ENCODE peak calls at places on chromosomes 12 and 14, in five cellular contexts. N is PC-3, L is endodermal cell, H is H9, M is mesenchymal stem cell. R is an unnamed sample. For H3K4me1, the result is how much of the 10 kb centered on the place peaks cover.

GRCh38 chr12:67748761-67749075 is 100.2 kb downstream of the DYRK2 start:
- DNase-seq in N (peak), H (no peak), L (no peak), M (no peak), R (peak)

GRCh38 chr12:22474970-22475720 is 69.2 kb downstream of the C2CD5 start:
- DNase-seq in M (no peak), N (no peak), L (no peak), H (no peak), R (no peak)

GRCh38 chr12:75953312-75953906 is 78.2 kb downstream of the PHLDA1 start:
- DNase-seq in M (peak), L (no peak), H (no peak), N (peak), R (peak)

GRCh38 chr12:88420460-88420859 is 159.8 kb downstream of the KITLG start:
- DNase-seq in M (peak), N (peak), H (no peak), L (no peak), R (peak)

GRCh38 chr12:94240171-94240570 is 91.8 kb downstream of the PLXNC1 start:
- DNase-seq in N (no peak), M (no peak), L (no peak), H (no peak), R (no peak)

GRCh38 chr14:44767646-44768173 is 194.0 kb downstream of the KLHL28 start:
- DNase-seq in M (no peak), L (peak), H (no peak), N (peak), R (no peak)

GRCh38 chr14:71665157-71665556 is 267.1 kb upstream of the RGS6 start:
- DNase-seq in H (no peak), L (no peak), M (peak), N (peak), R (peak)

GRCh38 chr14:52313903-52314481 is at the start of gene PTGER2:
- DNase-seq in H (peak), L (peak), M (peak), N (peak), R (peak)

GRCh38 chr12:89098390-89099102 is 253.8 kb downstream of the DUSP6 start:
- DNase-seq in M (peak), L (peak), H (peak), N (no peak), R (peak)

GRCh38 chr14:99230271-99231141 is 41.5 kb downstream of the BCL11B start:
- DNase-seq in N (no peak), M (no peak), H (peak), L (peak), R (peak)

GRCh38 chr12:105562727-105563072 is 232.2 kb downstream of the C12orf75 start:
- DNase-seq in H (no peak), M (no peak), L (no peak), N (no peak), R (no peak)

GRCh38 chr14:100417466-100417865 is 94.3 kb downstream of the SLC25A47 start:
- DNase-seq in L (peak), H (peak), M (peak), N (peak), R (peak)

GRCh38 chr14:100816950-100817901 is 8.7 kb upstream of the MEG3 start:
- DNase-seq in M (no peak), H (no peak), N (no peak), L (peak), R (no peak)

GRCh38 chr12:112266473-112266872 is 115.8 kb downstream of the HECTD4 start:
- DNase-seq in M (no peak), H (no peak), N (no peak), L (no peak), R (no peak)

GRCh38 chr14:65444230-65444629 is 31.7 kb downstream of the FUT8 start:
- DNase-seq in M (no peak), H (no peak), N (peak), L (no peak), R (no peak)

GRCh38 chr12:86774841-86775386 is 518.7 kb upstream of the MGAT4C start:
- DNase-seq in L (no peak), N (peak), M (peak), H (no peak), R (peak)

GRCh38 chr12:132270969-132271754 is 58.2 kb downstream of the GALNT9 start:
- DNase-seq in N (no peak), L (no peak), M (no peak), H (no peak), R (no peak)

GRCh38 chr14:35247777-35248475 is 44.3 kb upstream of the PSMA6 start:
- DNase-seq in M (peak), L (no peak), N (no peak), H (no peak), R (peak)

GRCh38 chr14:76961631-76962302 is 66.7 kb downstream of the IRF2BPL start:
- DNase-seq in N (peak), M (peak), L (peak), H (peak), R (peak)

GRCh38 chr14:76958020-76958965 is 70.2 kb downstream of the IRF2BPL start:
- DNase-seq in L (no peak), H (no peak), M (peak), N (no peak), R (no peak)

GRCh38 chr14:76956253-76957090 is 72.0 kb downstream of the IRF2BPL start:
- DNase-seq in L (peak), H (peak), M (peak), N (peak), R (peak)

GRCh38 chr14:76957224-76957881 is 71.2 kb downstream of the IRF2BPL start:
- DNase-seq in H (no peak), N (no peak), M (peak), L (peak), R (peak)

GRCh38 chr14:76958975-76959710 is 69.4 kb downstream of the IRF2BPL start:
- DNase-seq in H (no peak), N (peak), L (no peak), M (peak), R (peak)
- H3K4me1 ChIP-seq in H (under half), N (half or more), L (under half), M (half or more), R (half or more)

GRCh38 chr14:39428118-39428517 is 4.1 kb downstream of the FBXO33 start:
- DNase-seq in M (no peak), N (no peak), H (no peak), L (no peak), R (no peak)

GRCh38 chr14:39423793-39424192 is 8.4 kb downstream of the FBXO33 start:
- DNase-seq in N (no peak), H (no peak), L (no peak), M (no peak), R (no peak)

GRCh38 chr14:39422243-39422642 is 10.0 kb downstream of the FBXO33 start:
- DNase-seq in M (no peak), H (no peak), L (no peak), N (no peak), R (no peak)

GRCh38 chr14:39426605-39427004 is 5.6 kb downstream of the FBXO33 start:
- DNase-seq in M (peak), L (no peak), H (no peak), N (peak), R (peak)

DNA sequence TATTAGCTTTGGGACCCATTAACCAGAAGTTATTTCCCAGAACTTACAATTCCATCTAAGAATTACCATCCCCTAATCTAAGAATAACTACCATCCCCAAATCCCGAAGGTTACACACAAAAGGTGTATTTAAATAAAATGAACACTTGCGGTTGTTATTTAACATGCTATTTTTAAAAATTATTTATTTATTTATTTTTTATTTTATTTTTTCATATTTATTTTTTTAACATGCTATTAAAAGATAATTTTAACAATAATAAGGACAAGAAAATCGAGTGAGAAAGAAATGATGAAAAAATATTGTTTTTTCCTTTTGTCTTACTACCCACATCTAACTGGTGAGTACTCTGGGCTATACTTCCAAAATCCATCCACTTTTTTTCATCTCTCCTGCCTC is 6.3 kb downstream of the FBXO33 start:
- DNase-seq in M (no peak), L (no peak), H (no peak), N (no peak), R (no peak)
- H3K9ac ChIP-seq in M (peak), L (no peak), H (no peak), N (no peak), R (peak)

GRCh38 chr12:1690578-1691122 is at the start of gene ADIPOR2:
- DNase-seq in M (peak), L (peak), H (peak), N (peak), R (peak)
- H3K4me1 ChIP-seq in M (under half), L (under half), H (under half), N (under half), R (under half)

DNA sequence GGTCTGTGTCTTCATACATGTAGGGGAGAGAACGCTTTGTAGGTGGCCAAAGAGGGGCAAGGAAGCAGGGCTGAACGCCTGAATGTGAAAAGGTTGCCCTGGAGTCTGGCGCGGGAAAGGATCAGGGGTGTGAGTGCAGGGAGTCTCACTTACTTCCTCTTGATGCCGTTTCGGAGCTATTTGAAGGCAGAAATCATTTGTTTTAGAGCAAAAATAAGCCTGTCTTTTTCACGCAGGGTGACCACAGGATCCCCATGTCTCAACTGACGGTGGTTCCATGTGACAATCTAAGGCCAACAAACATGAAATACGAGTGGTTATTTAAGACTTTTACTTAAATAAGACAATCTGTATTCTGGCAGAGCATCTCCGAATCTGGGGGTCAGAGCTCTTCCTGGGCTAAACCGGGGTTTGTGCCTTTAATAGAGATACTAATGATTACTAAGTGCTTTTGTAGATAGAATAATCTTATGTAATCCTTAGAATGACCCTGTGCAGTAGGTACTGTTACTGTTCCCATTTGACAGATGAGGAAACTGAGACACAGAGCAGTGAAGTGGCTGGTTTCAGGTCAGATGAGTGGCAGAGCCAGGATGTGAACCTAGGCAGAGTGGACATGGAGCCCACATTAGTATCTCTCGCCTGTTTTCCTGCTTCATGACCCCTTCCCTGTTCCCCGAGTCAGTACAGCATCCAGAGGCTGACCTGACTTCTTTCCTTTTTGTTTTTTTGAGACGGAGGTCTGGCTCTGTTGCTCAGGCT is 1.9 kb downstream of the BRI3BP start:
- DNase-seq in L (peak), M (no peak), N (no peak), H (no peak), R (no peak)
- H3K9ac ChIP-seq in L (no peak), M (no peak), N (peak), H (peak), R (no peak)

GRCh38 chr12:46364300-46364696 is 8.3 kb downstream of the SLC38A2 start:
- DNase-seq in N (no peak), M (no peak), H (no peak), L (no peak), R (no peak)
- H3K4me1 ChIP-seq in N (under half), M (under half), H (under half), L (under half), R (half or more)

R was measured in GM23248.